ENCODE peak calls at places on chromosomes 2 and 18, in nine cellular contexts. O, U, A, L, K, H, Y, G and X are unnamed samples.
A peak's percentile ranks its signal among the peaks of the same experiment; 100 is the strongest.

GRCh38 chr2:160254363-160254762 is 54.3 kb upstream of the ITGB6 start:
- DNase-seq in H (no peak), K (no peak), A (no peak), L (no peak), Y (no peak), G (no peak), U (no peak), O (no peak), X (no peak)

GRCh38 chr18:74196220-74197119 is 48.1 kb downstream of the TIMM21 start:
- DNase-seq in A (no peak), U (peak; percentile 77), H (peak; percentile 67), Y (peak; percentile 39), G (peak; percentile 34), K (peak; percentile 63), O (peak; percentile 81), L (no peak), X (peak; percentile 70)

GRCh38 chr2:223109341-223109740 is 57.4 kb downstream of the KCNE4 start:
- DNase-seq in K (no peak), H (no peak), A (peak; percentile 57), L (no peak), O (peak; percentile 39), U (no peak), G (no peak), Y (no peak), X (no peak)

GRCh38 chr2:15719566-15720313 is 128.1 kb downstream of the DDX1 start:
- DNase-seq in G (no peak), A (no peak), K (peak; percentile 17), L (no peak), H (no peak), U (no peak), O (no peak), Y (no peak), X (peak; percentile 39)

GRCh38 chr2:129764376-129765325 is 214.8 kb upstream of the RAB6C start:
- DNase-seq in Y (no peak), L (no peak), O (no peak), G (no peak), H (no peak), K (peak; percentile 60), A (no peak), U (no peak), X (no peak)

GRCh38 chr18:39448942-39449341 is 1883.3 kb upstream of the CELF4 start:
- DNase-seq in A (no peak), L (no peak), K (no peak), O (peak; percentile 60), G (no peak), H (no peak), U (no peak), Y (no peak), X (peak; percentile 58)

GRCh38 chr2:240956935-240957655 is 41.3 kb upstream of the SNED1 start:
- DNase-seq in A (no peak), L (peak; percentile 68), G (no peak), K (no peak), O (no peak), U (no peak), Y (no peak), H (no peak), X (no peak)

GRCh38 chr2:63680455-63680854 is 91.7 kb downstream of the MDH1 start:
- DNase-seq in L (no peak), U (no peak), O (no peak), A (no peak), H (no peak), K (no peak), Y (no peak), G (no peak), X (no peak)

GRCh38 chr2:151927501-151928221 is 99.4 kb upstream of the ARL5A start:
- DNase-seq in L (no peak), A (no peak), Y (no peak), K (peak; percentile 51), G (no peak), H (no peak), O (no peak), U (peak; percentile 27), X (peak; percentile 76)

GRCh38 chr18:35153609-35154273 is 87.1 kb upstream of the ZNF397 start:
- DNase-seq in O (no peak), L (no peak), G (no peak), U (no peak), H (no peak), Y (no peak), A (no peak), K (no peak), X (no peak)

GRCh38 chr2:176827269-176827668 is 385.3 kb upstream of the HNRNPA3 start:
- DNase-seq in G (no peak), H (no peak), A (no peak), Y (no peak), K (no peak), O (no peak), L (no peak), U (no peak), X (no peak)

GRCh38 chr2:240622631-240623235 is 2.5 kb upstream of the GPR35 start:
- DNase-seq in O (no peak), A (no peak), G (no peak), U (no peak), K (peak; percentile 47), Y (no peak), H (peak; percentile 26), L (peak; percentile 83), X (no peak)

GRCh38 chr2:134120160-134120717 is 133.6 kb upstream of the MGAT5 start:
- DNase-seq in A (no peak), O (no peak), L (peak; percentile 91), K (peak; percentile 72), H (no peak), G (no peak), U (peak; percentile 49), Y (peak; percentile 35), X (no peak)

GRCh38 chr18:74387362-74387761 is 69.7 kb downstream of the DIPK1C start:
- DNase-seq in A (no peak), U (no peak), L (no peak), O (no peak), K (no peak), H (no peak), G (no peak), Y (no peak), X (no peak)

GRCh38 chr2:60097298-60097697 is 456.2 kb downstream of the BCL11A start:
- DNase-seq in O (no peak), H (no peak), Y (no peak), U (no peak), A (no peak), L (no peak), G (no peak), K (no peak), X (no peak)

DNA sequence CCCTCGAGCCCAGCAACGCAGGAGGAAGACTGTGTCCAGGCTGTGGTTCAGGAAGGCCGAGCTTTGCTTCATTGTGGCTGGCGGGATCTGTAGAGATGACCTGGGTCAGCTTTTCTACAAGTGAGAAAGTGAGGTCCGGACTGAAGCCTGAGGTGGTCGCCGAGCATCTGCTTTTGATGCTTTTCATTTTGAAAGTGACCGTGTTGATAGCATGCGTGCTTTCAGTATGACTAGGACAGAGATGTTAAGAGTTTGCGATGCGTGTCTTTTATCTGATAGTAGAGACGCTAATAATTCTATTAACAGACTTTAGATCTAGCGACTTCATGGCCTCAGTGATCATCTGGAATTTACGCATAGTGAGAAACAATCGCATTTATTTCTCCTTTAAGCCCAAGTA is 28.1 kb downstream of the CTDP1 start:
- DNase-seq in A (no peak), Y (no peak), H (no peak), O (no peak), K (no peak), L (peak; percentile 49), U (no peak), G (no peak), X (no peak)
- TF ChIP-seq CTCF in A (no peak), Y (no peak), H (no peak), O (no peak), K (no peak), L (no peak), U (no peak), G (no peak), X (no peak)

DNA sequence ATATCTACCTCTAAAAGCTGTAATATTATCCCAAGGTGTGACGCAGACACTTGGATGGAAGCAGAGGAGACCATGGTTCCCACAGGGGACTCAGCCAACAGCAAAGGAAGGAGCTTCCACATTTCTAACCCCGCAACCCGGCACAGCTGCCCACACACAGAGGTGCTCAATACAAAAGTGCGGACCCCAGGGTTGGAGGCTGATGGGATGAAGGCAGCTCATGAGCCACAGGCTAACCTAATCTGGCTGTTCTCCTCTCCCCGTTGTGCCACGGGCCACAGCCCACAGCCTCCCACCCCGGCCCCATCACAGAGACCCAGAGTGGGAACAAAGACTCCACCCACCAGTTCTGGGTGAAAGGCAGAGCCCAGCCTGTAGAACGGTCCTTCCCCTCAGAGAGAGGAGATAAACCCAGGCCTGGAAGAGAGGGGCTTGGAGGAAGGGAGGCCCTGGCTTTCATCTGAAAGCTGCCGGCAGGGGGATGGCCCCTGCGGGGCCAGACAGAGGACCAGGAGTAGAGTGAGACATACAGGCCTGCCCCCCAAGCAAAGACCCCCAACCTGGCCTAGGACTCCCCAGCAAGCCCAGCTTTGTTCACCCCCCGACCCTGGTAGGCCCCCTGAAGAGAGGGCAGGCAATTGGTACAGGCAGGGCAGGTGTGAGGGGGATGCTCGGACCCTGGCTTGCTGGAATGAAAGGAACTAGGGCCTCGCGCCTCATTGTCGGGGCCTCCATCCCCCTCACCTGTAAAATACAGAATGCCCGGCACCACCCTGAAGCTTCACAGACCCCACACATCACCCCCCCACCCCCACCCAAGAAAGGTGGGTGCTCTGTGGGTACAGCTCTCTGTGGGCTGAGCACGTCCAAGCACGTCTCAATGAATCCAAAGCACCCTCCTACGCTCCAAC is 6.9 kb downstream of the RAB17 start:
- DNase-seq in O (no peak), G (no peak), L (no peak), A (no peak), H (no peak), Y (no peak), U (no peak), K (no peak), X (no peak)
- H3K4me3 ChIP-seq in O (no peak overlapping the region), G (no peak overlapping the region), L (no peak overlapping the region), A (no peak overlapping the region), H (no peak overlapping the region), Y (no peak overlapping the region), U (no peak overlapping the region), K (no peak overlapping the region), X (no peak overlapping the region)

GRCh38 chr2:201618744-201619654 is 24.3 kb downstream of the TMEM237 start:
- DNase-seq in O (peak; percentile 78), Y (peak; percentile 79), G (peak; percentile 58), A (no peak), L (peak; percentile 81), H (peak; percentile 77), K (peak; percentile 63), U (no peak), X (peak; percentile 57)
- TF ChIP-seq CTCF in O (peak; percentile 34), Y (peak; percentile 34), G (no peak), A (peak; percentile 44), L (no peak), H (peak; percentile 42), K (peak; percentile 20), U (no peak), X (peak; percentile 30)

DNA sequence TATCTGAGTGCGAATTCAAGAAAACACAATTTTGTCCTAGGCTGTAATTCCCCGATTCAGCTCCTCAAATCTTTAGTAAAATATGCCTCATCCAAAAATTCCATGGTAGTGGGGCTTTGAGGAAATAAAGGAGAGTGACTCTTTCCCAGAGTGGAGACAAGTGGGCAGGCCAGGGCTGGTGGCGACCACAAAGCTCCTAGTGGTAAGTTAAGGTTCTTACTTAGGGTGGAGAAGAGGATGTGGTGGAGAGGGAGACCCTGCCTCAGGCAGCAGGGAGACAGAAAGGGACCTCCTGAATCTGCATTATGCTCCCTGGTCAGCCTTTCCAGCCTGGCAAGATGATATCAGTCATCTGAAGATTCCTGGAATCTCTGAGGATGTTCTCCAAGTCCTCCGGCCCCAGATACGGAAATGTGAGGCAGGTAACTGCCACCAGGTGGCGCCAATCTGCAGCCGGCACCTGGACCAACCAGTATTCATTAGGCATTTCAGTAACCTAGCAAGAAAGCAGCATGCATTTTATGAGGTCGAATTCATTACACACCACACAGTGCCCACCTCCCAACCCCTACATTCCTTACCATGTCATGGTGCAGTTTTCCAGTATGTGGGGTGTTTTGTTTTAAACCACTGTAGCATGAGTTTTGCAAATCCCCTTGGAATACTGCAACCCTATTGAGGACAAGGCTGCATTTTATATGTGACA is 106.4 kb downstream of the POLE4 start:
- DNase-seq in H (peak; percentile 67), K (peak; percentile 94), G (peak; percentile 57), L (peak; percentile 84), U (peak; percentile 61), A (no peak), Y (no peak), O (peak; percentile 64), X (peak; percentile 70)
- H3K4me3 ChIP-seq in H (no peak overlapping the region), K (no peak overlapping the region), G (no peak overlapping the region), L (no peak overlapping the region), U (no peak overlapping the region), A (no peak overlapping the region), Y (no peak overlapping the region), O (no peak overlapping the region), X (no peak overlapping the region)